ENCODE peak calls at places on chromosomes 4 and X, in seven cellular contexts. C is NCI-H1092 treated with DMSO at 0.1 percent for 48 hours; H is HuH-7; J is mucosa of descending colon; R is activated CD8-positive, alpha-beta T cell treated with anti-CD3 and anti-CD28 coated beads for 36 hours; K is immature natural killer cell; U is DMS153. I is an unnamed sample.

GRCh38 chr4:152369903-152370296 is 166.0 kb downstream of the FBXW7 start:
- DNase-seq in J (no peak), H (no peak), R (no peak), K (no peak), C (peak; percentile 31), U (peak; percentile 21), I (no peak)

GRCh38 chr4:47478799-47479198 is 6.3 kb upstream of the ATP10D start:
- DNase-seq in C (no peak), K (no peak), H (no peak), R (no peak), U (no peak), J (no peak), I (no peak)

GRCh38 chr4:104571341-104571740 is 76.6 kb upstream of the CXXC4 start:
- DNase-seq in H (no peak), C (no peak), J (no peak), R (no peak), U (no peak), K (no peak), I (no peak)

GRCh38 chrX:44155126-44155525 is 181.9 kb upstream of the NDP start:
- DNase-seq in K (no peak), H (no peak), J (no peak), U (no peak), R (no peak), C (no peak), I (no peak)

GRCh38 chrX:38879631-38880220 is 78.5 kb downstream of the MID1IP1 start:
- DNase-seq in J (peak; percentile 57), R (no peak), H (no peak), U (peak; percentile 71), K (no peak), C (peak; percentile 31), I (no peak)

GRCh38 chr4:65665951-65666523 is 4.3 kb downstream of the EPHA5 start:
- DNase-seq in H (peak; percentile 55), C (peak; percentile 75), U (peak; percentile 65), R (no peak), J (no peak), K (no peak), I (no peak)

GRCh38 chr4:189092596-189092995 is 848.1 kb upstream of the FRG1 start:
- DNase-seq in R (no peak), K (no peak), C (no peak), H (no peak), U (no peak), J (no peak), I (peak; percentile 9)

GRCh38 chrX:30253257-30253656 is 6.3 kb downstream of the MAGEB1 start:
- DNase-seq in H (no peak), K (no peak), C (no peak), R (no peak), J (no peak), U (no peak), I (no peak)

GRCh38 chr4:176443117-176443516 is 123.4 kb downstream of the SPCS3 start:
- DNase-seq in H (no peak), C (no peak), U (no peak), J (no peak), R (no peak), K (no peak), I (peak; percentile 83)

GRCh38 chrX:32877592-32877991 is 333.8 kb downstream of the DMD start:
- DNase-seq in H (no peak), J (no peak), C (no peak), K (no peak), R (no peak), U (no peak), I (no peak)

GRCh38 chrX:12007881-12008280 is 130.4 kb upstream of the FRMPD4 start:
- DNase-seq in H (no peak), R (peak; percentile 14), J (no peak), U (peak; percentile 29), K (no peak), C (no peak), I (peak; percentile 82)

GRCh38 chr4:158786155-158786581 is 17.3 kb downstream of the FNIP2 start:
- DNase-seq in J (no peak), U (no peak), H (no peak), K (no peak), R (no peak), C (peak; percentile 13), I (no peak)